ENCODE peak calls at places on chromosomes 4 and X, in ten cellular contexts. O is aorta; V is choroid plexus epithelial cell; D is CD8-positive, alpha-beta T cell; B is GM23248; E is SK-N-SH; Z is WERI-Rb-1; M is cardiac muscle cell; R is Peyer's patch; N is Karpas-422. A is an unnamed sample.

GRCh38 chrX:155998116-155998515 is 620 bp downstream of the IL9R start:
- DNase-seq in V (no peak), N (no peak), E (no peak), B (no peak), M (no peak), D (no peak), O (no peak), Z (no peak), R (no peak), A (no peak)

GRCh38 chrX:132716006-132716405 is 227.2 kb upstream of the MBNL3 start:
- DNase-seq in Z (no peak), O (no peak), E (peak), N (no peak), M (no peak), R (no peak), B (peak), D (no peak), V (peak), A (peak)

GRCh38 chr4:123821861-123822260 is 425.3 kb downstream of the SPRY1 start:
- DNase-seq in Z (no peak), O (no peak), N (no peak), B (no peak), E (no peak), R (no peak), D (no peak), M (peak), V (peak), A (peak)

GRCh38 chr4:154491341-154491679 is 289 bp downstream of the DCHS2 start:
- DNase-seq in Z (peak), O (no peak), R (no peak), B (peak), E (peak), N (no peak), M (peak), V (peak), D (no peak), A (peak)

GRCh38 chr4:95250544-95251137 is 298.1 kb downstream of the UNC5C start:
- DNase-seq in M (no peak), Z (no peak), N (no peak), O (no peak), R (no peak), B (no peak), E (no peak), V (no peak), D (no peak), A (peak)

GRCh38 chr4:98993419-98994071 is 2.0 kb upstream of the METAP1 start:
- DNase-seq in N (no peak), R (no peak), V (no peak), O (no peak), M (no peak), E (no peak), B (no peak), D (no peak), Z (no peak), A (no peak)

GRCh38 chr4:37051111-37051510 is 193.4 kb upstream of the NWD2 start:
- DNase-seq in Z (no peak), O (no peak), R (no peak), B (no peak), D (no peak), N (no peak), E (no peak), M (no peak), V (no peak), A (no peak)

GRCh38 chrX:107574054-107574683 is 54.1 kb upstream of the PRPS1 start:
- DNase-seq in R (no peak), D (no peak), O (no peak), N (no peak), Z (no peak), V (peak), B (peak), E (no peak), M (peak), A (no peak)

GRCh38 chrX:5870238-5870637 is 358.4 kb downstream of the NLGN4X start:
- DNase-seq in E (no peak), N (no peak), V (no peak), O (no peak), R (no peak), M (peak), Z (no peak), B (no peak), D (no peak), A (no peak)

GRCh38 chrX:47854474-47854873 is 17.8 kb downstream of the ZNF81 start:
- DNase-seq in Z (peak), R (peak), M (peak), E (peak), D (peak), O (no peak), V (peak), N (no peak), B (peak), A (peak)

GRCh38 chr4:38565271-38566199 is 98.5 kb upstream of the KLF3 start:
- DNase-seq in M (peak), D (no peak), V (peak), N (no peak), E (no peak), O (no peak), B (peak), Z (no peak), R (peak), A (no peak)

GRCh38 chrX:69309074-69309792 is 144.0 kb upstream of the PJA1 start:
- DNase-seq in E (no peak), R (peak), D (no peak), O (no peak), V (no peak), N (no peak), B (no peak), Z (no peak), M (no peak), A (peak)

GRCh38 chrX:102154218-102154860 is 1.4 kb downstream of the BEX5 start:
- DNase-seq in B (no peak), E (peak), N (peak), O (no peak), Z (no peak), M (no peak), V (no peak), R (peak), D (no peak), A (peak)

GRCh38 chr4:73127839-73128448 is 58.4 kb upstream of the COX18 start:
- DNase-seq in R (no peak), B (peak), E (peak), M (peak), N (peak), Z (peak), D (no peak), O (no peak), V (peak), A (peak)

GRCh38 chr4:142416711-142417275 is 429.3 kb downstream of the INPP4B start:
- DNase-seq in B (peak), N (no peak), M (peak), D (no peak), O (no peak), R (no peak), V (peak), Z (no peak), E (no peak), A (no peak)

GRCh38 chrX:15947648-15948317 is 93.2 kb upstream of the AP1S2 start:
- DNase-seq in V (peak), O (no peak), N (no peak), Z (no peak), M (peak), E (no peak), B (peak), R (no peak), D (no peak), A (no peak)

GRCh38 chr4:141435446-141436225 is 200.7 kb upstream of the IL15 start:
- DNase-seq in R (no peak), M (no peak), B (peak), D (no peak), N (no peak), V (peak), O (no peak), E (no peak), Z (no peak), A (no peak)

GRCh38 chrX:123739474-123739873 is 6.6 kb upstream of the THOC2 start:
- DNase-seq in R (no peak), V (no peak), D (no peak), E (no peak), B (no peak), O (no peak), M (no peak), N (no peak), Z (no peak), A (no peak)

GRCh38 chr4:126924237-126924636 is 708.5 kb upstream of the INTU start:
- DNase-seq in N (no peak), M (no peak), Z (no peak), E (no peak), V (no peak), O (no peak), R (no peak), D (no peak), B (no peak), A (no peak)

GRCh38 chrX:149495573-149496071 is 9.5 kb downstream of the IDS start:
- DNase-seq in N (no peak), V (peak), R (peak), E (no peak), B (peak), D (no peak), O (no peak), M (peak), Z (no peak), A (no peak)

GRCh38 chr4:98845960-98846359 is 83.0 kb downstream of the EIF4E start:
- DNase-seq in O (no peak), E (no peak), N (no peak), R (no peak), B (no peak), Z (no peak), D (no peak), M (no peak), V (no peak), A (no peak)

GRCh38 chrX:16552546-16552945 is 97.4 kb upstream of the S100G start:
- DNase-seq in N (no peak), R (no peak), B (peak), E (no peak), M (peak), O (no peak), D (no peak), V (peak), Z (no peak), A (no peak)

GRCh38 chr4:75916091-75916661 is 13.9 kb upstream of the PPEF2 start:
- DNase-seq in V (peak), M (peak), O (no peak), B (peak), Z (peak), N (peak), R (peak), E (peak), D (peak), A (peak)

GRCh38 chrX:44580466-44580865 is 37.8 kb upstream of the FUNDC1 start:
- DNase-seq in B (peak), N (no peak), E (no peak), M (peak), V (peak), R (no peak), Z (no peak), O (no peak), D (no peak), A (no peak)

GRCh38 chr4:129218355-129218754 is 122.4 kb downstream of the C4orf33 start:
- DNase-seq in M (peak), N (peak), D (no peak), O (no peak), Z (peak), R (peak), E (no peak), V (peak), B (peak), A (no peak)

GRCh38 chrX:129705377-129705925 is 33.3 kb upstream of the XPNPEP2 start:
- DNase-seq in O (no peak), M (no peak), N (peak), E (no peak), D (no peak), B (no peak), V (no peak), Z (no peak), R (no peak), A (no peak)

GRCh38 chr4:56628592-56628991 is 52.5 kb downstream of the HOPX start:
- DNase-seq in R (no peak), O (no peak), N (no peak), V (no peak), M (no peak), B (no peak), E (no peak), D (no peak), Z (no peak), A (no peak)

GRCh38 chrX:47578692-47579091 is 3.5 kb upstream of the TIMP1 start:
- DNase-seq in O (no peak), V (no peak), R (no peak), Z (no peak), M (no peak), B (no peak), E (no peak), N (no peak), D (no peak), A (no peak)

GRCh38 chr4:139666735-139667266 is 1.2 kb downstream of the MGST2 start:
- DNase-seq in D (no peak), V (peak), M (peak), N (peak), O (no peak), B (no peak), E (no peak), R (peak), Z (peak), A (peak)

GRCh38 chr4:169351860-169352259 is 81.1 kb upstream of the SH3RF1 start:
- DNase-seq in R (no peak), V (peak), B (no peak), N (no peak), E (no peak), D (no peak), O (no peak), M (peak), Z (no peak), A (no peak)

GRCh38 chrX:38879631-38880220 is 78.5 kb downstream of the MID1IP1 start:
- DNase-seq in D (no peak), N (no peak), R (peak), B (no peak), E (no peak), M (no peak), O (no peak), V (no peak), Z (no peak), A (no peak)

GRCh38 chr4:3287271-3287971 is 5.4 kb upstream of the RGS12 start:
- DNase-seq in N (no peak), R (peak), B (no peak), D (no peak), M (no peak), V (no peak), E (no peak), O (no peak), Z (no peak), A (no peak)

GRCh38 chrX:95675011-95675410 is 1009.6 kb upstream of the DIAPH2 start:
- DNase-seq in V (no peak), R (no peak), D (no peak), B (no peak), N (no peak), Z (no peak), O (no peak), E (no peak), M (no peak), A (peak)

GRCh38 chr4:186708554-186708953 is 15.1 kb downstream of the FAT1 start:
- DNase-seq in D (no peak), O (no peak), M (no peak), R (no peak), E (no peak), B (no peak), N (no peak), V (no peak), Z (no peak), A (no peak)

GRCh38 chr4:119628281-119629141 is at the start of gene PDE5A:
- DNase-seq in D (peak), V (peak), M (peak), R (peak), E (peak), Z (peak), O (peak), B (peak), N (peak), A (peak)

GRCh38 chr4:119626420-119626819 is 2.2 kb downstream of the PDE5A start:
- DNase-seq in N (no peak), M (no peak), Z (no peak), V (peak), B (peak), E (no peak), R (peak), D (no peak), O (no peak), A (no peak)

GRCh38 chr4:119626943-119627266 is 1.7 kb downstream of the PDE5A start:
- DNase-seq in O (no peak), E (no peak), V (no peak), Z (no peak), B (no peak), D (no peak), N (no peak), M (no peak), R (no peak), A (no peak)

GRCh38 chr4:119627267-119628190 is 1.1 kb downstream of the PDE5A start:
- DNase-seq in V (peak), D (peak), O (peak), B (peak), N (peak), R (peak), E (peak), M (peak), Z (peak), A (peak)

GRCh38 chr4:119629142-119629471 is 503 bp upstream of the PDE5A start:
- DNase-seq in Z (no peak), N (no peak), M (no peak), D (no peak), E (no peak), B (no peak), R (no peak), V (no peak), O (no peak), A (no peak)
- H3K4me3 ChIP-seq in Z (peak), N (peak), M (peak), D (peak), E (peak), B (peak), R (peak), V (peak), O (peak), A (peak)

GRCh38 chrX:50814701-50815476 is 895 bp upstream of the SHROOM4 start:
- DNase-seq in Z (no peak), M (peak), R (peak), E (no peak), N (no peak), B (peak), O (peak), V (peak), D (no peak), A (no peak)
- H3K4me3 ChIP-seq in Z (no peak), M (no peak), R (no peak), E (no peak), N (no peak), B (peak), O (no peak), V (peak), D (no peak), A (peak)

GRCh38 chr4:40856836-40857362 is 107.1 kb downstream of the NSUN7 start:
- DNase-seq in O (peak), B (peak), N (no peak), Z (peak), M (peak), D (peak), R (peak), E (peak), V (peak), A (peak)
- H3K4me3 ChIP-seq in O (no peak), B (peak), N (no peak), Z (peak), M (peak), D (peak), R (peak), E (peak), V (peak), A (peak)

GRCh38 chr4:78779280-78779679 is 3.1 kb downstream of the BMP2K start:
- DNase-seq in Z (no peak), R (no peak), E (no peak), B (peak), M (no peak), N (no peak), O (no peak), D (no peak), V (peak), A (no peak)
- H3K4me3 ChIP-seq in Z (no peak), R (no peak), E (no peak), B (peak), M (no peak), N (no peak), O (no peak), D (no peak), V (no peak), A (no peak)

GRCh38 chr4:8272472-8273428 is 3.2 kb downstream of the HTRA3 start:
- DNase-seq in M (peak), E (peak), V (peak), R (no peak), N (no peak), O (no peak), Z (no peak), D (no peak), B (no peak), A (no peak)
- H3K4me3 ChIP-seq in M (no peak), E (no peak), V (no peak), R (no peak), N (no peak), O (no peak), Z (no peak), D (no peak), B (no peak), A (no peak)